ENCODE peak calls at places on chromosomes 4 and X, in four cellular contexts. Z, F, J and N are unnamed samples.

GRCh38 chr4:143358923-143359694 is 22.4 kb downstream of the GAB1 start:
- DNase-seq in J (no peak), Z (peak), F (no peak), N (peak)

GRCh38 chrX:16469870-16470269 is 180.1 kb upstream of the S100G start:
- DNase-seq in F (no peak), Z (no peak), J (no peak), N (no peak)

GRCh38 chr4:169730564-169730963 is 27.2 kb downstream of the HPF1 start:
- DNase-seq in Z (no peak), F (no peak), J (no peak), N (no peak)

GRCh38 chrX:66914082-66914481 is 275.2 kb upstream of the EDA2R start:
- DNase-seq in F (peak), Z (peak), J (no peak), N (peak)

GRCh38 chr4:140243345-140243753 is 89.4 kb upstream of the MAML3 start:
- DNase-seq in J (no peak), Z (no peak), F (no peak), N (no peak)

GRCh38 chr4:98046665-98047064 is 96.6 kb downstream of the STPG2 start:
- DNase-seq in Z (no peak), F (no peak), J (no peak), N (no peak)

GRCh38 chrX:73214366-73215094 is at the start of gene NAP1L2:
- DNase-seq in F (peak), J (peak), Z (peak), N (peak)

GRCh38 chr4:131638776-131639175 is 1510.3 kb upstream of the PCDH10 start:
- DNase-seq in Z (no peak), J (no peak), F (no peak), N (no peak)

GRCh38 chr4:2366252-2367192 is 51.9 kb downstream of the ZFYVE28 start:
- DNase-seq in F (no peak), Z (no peak), J (peak), N (no peak)

GRCh38 chr4:7976025-7976424 is 36.4 kb upstream of the AFAP1 start:
- DNase-seq in J (no peak), F (no peak), Z (no peak), N (no peak)

GRCh38 chr4:181077416-181077815 is 1165.8 kb upstream of the TENM3 start:
- DNase-seq in J (no peak), Z (peak), F (no peak), N (no peak)

GRCh38 chr4:124265701-124266100 is 446.8 kb downstream of the ANKRD50 start:
- DNase-seq in F (no peak), J (no peak), Z (peak), N (no peak)

GRCh38 chr4:139711461-139711860 is 45.8 kb downstream of the MGST2 start:
- DNase-seq in J (peak), Z (no peak), F (no peak), N (peak)

GRCh38 chrX:9980927-9981326 is 13.8 kb downstream of the CLDN34 start:
- DNase-seq in Z (no peak), F (no peak), J (no peak), N (no peak)

GRCh38 chr4:48945981-48946380 is 39.4 kb upstream of the OCIAD2 start:
- DNase-seq in F (no peak), Z (no peak), J (no peak), N (no peak)

GRCh38 chr4:186216465-186217024 is 10.8 kb upstream of the KLKB1 start:
- DNase-seq in F (no peak), J (no peak), Z (peak), N (no peak)

GRCh38 chr4:46389301-46389761 is 597 bp downstream of the GABRA2 start:
- DNase-seq in F (no peak), Z (no peak), J (no peak), N (no peak)

GRCh38 chr4:73855406-73855805 is 2.3 kb downstream of the PF4V1 start:
- DNase-seq in F (no peak), J (no peak), Z (no peak), N (no peak)

GRCh38 chr4:6734165-6734786 is 18.3 kb downstream of the BLOC1S4 start:
- DNase-seq in J (peak), F (no peak), Z (no peak), N (no peak)

GRCh38 chr4:179195887-179196286 is 1753.7 kb upstream of the AGA start:
- DNase-seq in F (no peak), J (no peak), Z (no peak), N (no peak)

GRCh38 chrX:16966745-16967144 is 20.3 kb downstream of the REPS2 start:
- DNase-seq in Z (peak), J (no peak), F (no peak), N (peak)

GRCh38 chrX:50594788-50595187 is 124.2 kb upstream of the DGKK start:
- DNase-seq in F (no peak), Z (no peak), J (no peak), N (no peak)

GRCh38 chr4:7049739-7050138 is 6.6 kb downstream of the TADA2B start:
- DNase-seq in Z (no peak), J (no peak), F (no peak), N (no peak)

GRCh38 chr4:15976456-15977096 is 13.6 kb upstream of the FGFBP2 start:
- DNase-seq in F (no peak), J (no peak), Z (peak), N (no peak)

GRCh38 chrX:152819732-152820131 is 10.8 kb downstream of the CETN2 start:
- DNase-seq in J (no peak), F (no peak), Z (peak), N (peak)

GRCh38 chrX:107273795-107274194 is 67.4 kb downstream of the DNAAF6 start:
- DNase-seq in Z (no peak), F (no peak), J (no peak), N (no peak)

GRCh38 chrX:150348365-150348764 is 14.8 kb upstream of the MAMLD1 start:
- DNase-seq in J (no peak), F (no peak), Z (no peak), N (no peak)

GRCh38 chrX:68935362-68935761 is 106.5 kb downstream of the EFNB1 start:
- DNase-seq in Z (no peak), J (peak), F (no peak), N (no peak)

GRCh38 chrX:123728001-123728400 is 4.9 kb downstream of the THOC2 start:
- DNase-seq in Z (no peak), F (no peak), J (no peak), N (no peak)
- H3K4me3 ChIP-seq in Z (no peak), F (no peak), J (no peak), N (no peak)

GRCh38 chr4:150217192-150217591 is 138.9 kb downstream of the DCLK2 start:
- DNase-seq in Z (peak), J (no peak), F (no peak), N (peak)
- TF ChIP-seq CTCF in Z (peak), J (peak), F (peak), N (peak)

GRCh38 chr4:17780461-17781071 is 855 bp downstream of the FAM184B start:
- DNase-seq in F (no peak), J (no peak), Z (no peak), N (peak)
- H3K4me3 ChIP-seq in F (peak), J (no peak), Z (peak), N (peak)

GRCh38 chr4:113978105-113978504 is 1.3 kb downstream of the ARSJ start:
- DNase-seq in F (no peak), Z (no peak), J (no peak), N (no peak)

GRCh38 chr4:113978561-113979156 is 788 bp downstream of the ARSJ start:
- DNase-seq in Z (no peak), F (no peak), J (no peak), N (no peak)

GRCh38 chr4:113981591-113981990 is 2.1 kb upstream of the ARSJ start:
- DNase-seq in Z (no peak), J (no peak), F (no peak), N (no peak)

GRCh38 chr4:113979157-113979972 is at the start of gene ARSJ:
- DNase-seq in Z (peak), J (peak), F (peak), N (peak)

GRCh38 chr4:113979973-113980615 is 647 bp upstream of the ARSJ start:
- DNase-seq in J (no peak), Z (no peak), F (no peak), N (peak)
- TF ChIP-seq CTCF in J (no peak), Z (no peak), F (no peak), N (no peak)

DNA sequence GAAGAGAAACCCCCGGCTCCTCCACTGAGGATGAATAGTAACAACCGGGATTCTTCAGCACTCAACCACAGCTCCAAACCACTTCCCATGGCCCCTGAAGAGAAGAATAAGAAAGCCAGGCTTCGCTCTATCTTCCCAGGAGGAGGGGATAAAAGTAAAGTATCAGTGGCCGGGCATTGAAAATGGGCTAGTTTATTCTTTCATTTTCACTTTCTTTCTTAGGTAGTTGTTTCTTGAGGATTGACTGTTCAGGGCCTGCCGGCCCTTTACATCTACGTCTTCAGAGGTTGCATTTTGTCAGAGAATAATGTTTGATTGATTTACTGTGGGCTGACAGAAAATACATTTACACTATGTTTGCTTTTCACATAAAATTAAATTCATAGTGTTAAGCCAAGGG is 27.1 kb downstream of the PAK3 start:
- DNase-seq in F (no peak), Z (no peak), J (no peak), N (no peak)
- H3K4me3 ChIP-seq in F (no peak), Z (no peak), J (no peak), N (no peak)

DNA sequence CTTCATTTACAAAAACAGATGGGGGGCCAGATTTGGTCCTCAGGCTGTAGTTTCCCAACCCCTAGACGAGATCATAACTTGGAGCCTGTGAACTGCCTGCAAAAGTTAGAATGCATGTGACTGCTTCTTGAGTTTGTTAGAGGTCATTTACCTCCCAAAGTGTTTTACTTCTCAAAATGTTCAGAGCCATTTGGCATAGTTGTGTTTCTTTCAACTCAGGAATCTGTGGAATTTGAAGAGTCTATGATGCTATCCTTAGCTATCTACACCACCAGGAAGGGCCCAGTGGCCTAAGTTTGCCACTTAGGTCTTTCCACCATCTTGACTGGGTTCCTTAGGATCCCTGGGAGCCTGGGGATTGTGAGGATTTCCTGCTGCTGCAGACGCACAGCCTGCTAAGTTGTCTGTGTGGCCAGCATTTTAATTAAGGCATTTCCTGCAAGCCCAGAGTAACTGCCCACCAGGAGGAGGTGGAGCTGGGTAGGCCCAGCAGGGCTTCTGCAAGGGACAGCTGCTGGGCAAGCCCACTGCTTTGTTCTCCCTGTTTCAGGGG is 53.1 kb downstream of the CCNI start:
- DNase-seq in J (no peak), Z (peak), F (no peak), N (peak)
- TF ChIP-seq CTCF in J (no peak), Z (no peak), F (no peak), N (no peak)

GRCh38 chrX:63784902-63785692 is at the start of gene ARHGEF9:
- DNase-seq in J (peak), Z (no peak), F (peak), N (peak)
- H3K4me3 ChIP-seq in J (peak), Z (peak), F (peak), N (peak)

GRCh38 chrX:40644821-40645358 is 2.5 kb downstream of the CXorf38 start:
- DNase-seq in J (peak), Z (peak), F (peak), N (peak)

GRCh38 chrX:40644175-40644574 is 3.2 kb downstream of the CXorf38 start:
- DNase-seq in Z (peak), F (no peak), J (no peak), N (peak)

GRCh38 chrX:40651620-40652223 is 4.4 kb upstream of the CXorf38 start:
- DNase-seq in Z (peak), F (peak), J (peak), N (peak)

GRCh38 chrX:40647307-40648197 is at the start of gene CXorf38:
- DNase-seq in Z (peak), F (peak), J (peak), N (peak)

GRCh38 chrX:40646489-40647306 is 663 bp downstream of the CXorf38 start:
- DNase-seq in F (peak), Z (peak), J (peak), N (peak)
- TF ChIP-seq CTCF in F (no peak), Z (no peak), J (no peak), N (no peak)